ENCODE peak calls at places on chromosomes 1 and 21, in six cellular contexts. V is hepatocyte, Q is HCT116, G is PC-3, J is neural progenitor cell, I is GM23248. K is an unnamed sample.
A peak's percentile ranks its signal among the peaks of the same experiment; 100 is the strongest.

GRCh38 chr1:221715321-221716169 is 26.3 kb downstream of the DUSP10 start:
- DNase-seq in V (peak; percentile 47), Q (no peak), G (peak; percentile 55), J (peak; percentile 32), I (peak; percentile 35), K (no peak)

GRCh38 chr1:186494832-186495271 is 33.9 kb upstream of the PDC start:
- DNase-seq in V (no peak), Q (no peak), G (peak; percentile 64), J (no peak), I (no peak), K (no peak)

GRCh38 chr1:221689138-221689537 is 52.8 kb downstream of the DUSP10 start:
- DNase-seq in V (no peak), Q (no peak), G (no peak), J (no peak), I (no peak), K (no peak)

GRCh38 chr1:89545264-89546038 is 20.8 kb downstream of the LRRC8B start:
- DNase-seq in V (peak; percentile 11), Q (peak; percentile 16), G (peak; percentile 24), J (no peak), I (peak; percentile 21), K (no peak)

GRCh38 chr1:83692524-83693336 is 306.2 kb downstream of the TTLL7 start:
- DNase-seq in V (peak; percentile 38), Q (no peak), G (peak; percentile 16), J (peak; percentile 84), I (peak; percentile 9), K (peak; percentile 42)

GRCh38 chr1:159790237-159790917 is 9.6 kb downstream of the DUSP23 start:
- DNase-seq in V (peak; percentile 47), Q (peak; percentile 24), G (peak; percentile 65), J (peak; percentile 63), I (peak; percentile 47), K (peak; percentile 21)

GRCh38 chr21:27759091-27759659 is 792.3 kb upstream of the ADAMTS5 start:
- DNase-seq in V (peak; percentile 31), Q (no peak), G (peak; percentile 39), J (peak; percentile 57), I (peak; percentile 34), K (no peak)

GRCh38 chr1:68198752-68199151 is 33.6 kb downstream of the WLS start:
- DNase-seq in V (no peak), Q (no peak), G (peak; percentile 78), J (no peak), I (peak; percentile 83), K (no peak)

GRCh38 chr21:31755027-31755426 is 23.1 kb upstream of the SCAF4 start:
- DNase-seq in V (no peak), Q (no peak), G (no peak), J (no peak), I (no peak), K (no peak)

GRCh38 chr1:51978099-51978498 is 12.4 kb downstream of the RAB3B start:
- DNase-seq in V (no peak), Q (no peak), G (no peak), J (no peak), I (no peak), K (no peak)

GRCh38 chr1:203781962-203782361 is 13.5 kb upstream of the ZBED6 start:
- DNase-seq in V (no peak), Q (no peak), G (no peak), J (no peak), I (no peak), K (no peak)

GRCh38 chr1:26862781-26863676 is at the start of gene SFN:
- DNase-seq in V (peak; percentile 84), Q (peak; percentile 98), G (peak; percentile 98), J (peak; percentile 41), I (no peak), K (peak; percentile 74)

GRCh38 chr1:26861889-26862371 is 1.0 kb upstream of the SFN start:
- DNase-seq in V (no peak), Q (peak; percentile 65), G (peak; percentile 86), J (no peak), I (peak; percentile 23), K (no peak)

GRCh38 chr1:26858891-26859630 is 3.9 kb upstream of the SFN start:
- DNase-seq in V (no peak), Q (no peak), G (peak; percentile 34), J (no peak), I (peak; percentile 9), K (no peak)

GRCh38 chr1:26863677-26864060 is 720 bp downstream of the SFN start:
- DNase-seq in V (no peak), Q (no peak), G (no peak), J (no peak), I (no peak), K (no peak)

DNA sequence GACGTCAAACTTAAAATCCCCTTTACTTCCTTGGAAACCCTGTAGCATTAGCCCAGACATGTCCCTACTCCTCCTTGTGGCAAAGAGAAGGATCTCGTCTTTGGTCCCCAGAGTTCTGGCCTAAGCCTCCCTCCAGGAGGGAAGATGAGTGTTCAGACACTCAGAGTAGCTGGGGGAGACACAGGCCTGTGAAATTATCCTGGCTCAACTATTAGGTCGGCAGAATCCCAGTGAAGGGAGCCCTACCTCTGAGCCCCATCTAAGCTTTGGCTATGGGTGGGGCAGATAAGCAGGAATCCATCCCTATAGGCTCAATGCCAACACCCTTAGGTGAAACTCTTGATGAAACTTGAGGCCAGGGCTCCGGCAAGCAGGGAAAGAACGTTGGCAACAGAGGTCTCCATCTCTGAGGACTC is 1.7 kb upstream of the SFN start:
- DNase-seq in V (no peak), Q (peak; percentile 54), G (peak; percentile 74), J (peak; percentile 35), I (peak; percentile 56), K (no peak)
- TF ChIP-seq EZH2phosphoT487 in V (no peak), Q (no peak), G (no peak), J (no peak), I (no peak), K (no peak)

GRCh38 chr1:40058097-40058452 is 17.5 kb downstream of the CAP1 start:
- DNase-seq in V (no peak), Q (no peak), G (no peak), J (no peak), I (no peak), K (no peak)
- H3K4me1 ChIP-seq in V (peaks cover 18% of the 10 kb centered on the region), Q (no peaks in the 10 kb centered on the region), G (peaks cover 28% of the 10 kb centered on the region), J (no peaks in the 10 kb centered on the region), I (peaks cover 33% of the 10 kb centered on the region), K (peaks cover 70% of the 10 kb centered on the region)

GRCh38 chr1:6578624-6579373 is 995 bp upstream of the ZBTB48 start:
- DNase-seq in V (no peak), Q (no peak), G (no peak), J (no peak), I (no peak), K (no peak)

GRCh38 chr1:6580119-6580587 is 359 bp downstream of the ZBTB48 start:
- DNase-seq in V (no peak), Q (no peak), G (no peak), J (no peak), I (no peak), K (peak; percentile 56)

GRCh38 chr1:6580588-6581270 is 935 bp downstream of the ZBTB48 start:
- DNase-seq in V (peak; percentile 40), Q (no peak), G (peak; percentile 40), J (peak; percentile 18), I (peak; percentile 62), K (peak; percentile 32)

GRCh38 chr1:6577831-6578525 is 1.8 kb upstream of the ZBTB48 start:
- DNase-seq in V (no peak), Q (no peak), G (no peak), J (no peak), I (peak; percentile 50), K (no peak)

GRCh38 chr1:6579374-6580118 is at the start of gene ZBTB48:
- DNase-seq in V (peak; percentile 99), Q (peak; percentile 91), G (peak; percentile 100), J (peak; percentile 99), I (peak; percentile 100), K (peak; percentile 98)
- H3K27ac ChIP-seq in V (peak within 1 kb of the TSS; percentile 77), Q (peak within 1 kb of the TSS; percentile 48), G (peak within 1 kb of the TSS; percentile 11), J (no peak within 1 kb of the TSS), I (peak within 1 kb of the TSS; percentile 88), K (peak within 1 kb of the TSS; percentile 38)

GRCh38 chr1:23903754-23904153 is 9.4 kb downstream of the CNR2 start:
- DNase-seq in V (no peak), Q (no peak), G (no peak), J (no peak), I (no peak), K (no peak)
- TF ChIP-seq EZH2phosphoT487 in V (no peak), Q (no peak), G (no peak), J (no peak), I (no peak), K (no peak)

GRCh38 chr1:167225920-167226319 is 5.2 kb downstream of the POU2F1 start:
- DNase-seq in V (no peak), Q (no peak), G (no peak), J (no peak), I (no peak), K (no peak)
- H3K4me1 ChIP-seq in V (peaks cover 17% of the 10 kb centered on the region), Q (peaks cover 9% of the 10 kb centered on the region), G (peaks cover 32% of the 10 kb centered on the region), J (peaks cover 72% of the 10 kb centered on the region), I (peaks cover 14% of the 10 kb centered on the region), K (peaks cover 17% of the 10 kb centered on the region)

GRCh38 chr1:39671433-39671792 is 494 bp downstream of the NT5C1A start:
- DNase-seq in V (peak; percentile 25), Q (no peak), G (no peak), J (peak; percentile 69), I (peak; percentile 31), K (no peak)

GRCh38 chr1:39670689-39671088 is 1.2 kb downstream of the NT5C1A start:
- DNase-seq in V (no peak), Q (no peak), G (no peak), J (no peak), I (no peak), K (no peak)

GRCh38 chr1:39671793-39672550 is at the start of gene NT5C1A:
- DNase-seq in V (peak; percentile 49), Q (no peak), G (no peak), J (peak; percentile 71), I (peak; percentile 46), K (no peak)

GRCh38 chr1:39673215-39673614 is 1.3 kb upstream of the NT5C1A start:
- DNase-seq in V (no peak), Q (no peak), G (no peak), J (no peak), I (no peak), K (no peak)

GRCh38 chr1:39672551-39672947 is 642 bp upstream of the NT5C1A start:
- DNase-seq in V (no peak), Q (no peak), G (no peak), J (peak; percentile 63), I (peak; percentile 18), K (no peak)
- H3K27ac ChIP-seq in V (no peak overlapping the region), Q (no peak overlapping the region), G (no peak overlapping the region), J (no peak overlapping the region), I (no peak overlapping the region), K (no peak overlapping the region)

GRCh38 chr1:64754166-64754565 is 9.3 kb downstream of the RAVER2 start:
- DNase-seq in V (no peak), Q (no peak), G (no peak), J (no peak), I (no peak), K (no peak)
- TF ChIP-seq EZH2phosphoT487 in V (no peak), Q (no peak), G (no peak), J (no peak), I (no peak), K (no peak)